ENCODE peak calls at places on chromosomes 2 and 18, in five cellular contexts. C, S, N, D and I are unnamed samples.

GRCh38 chr2:109098921-109099273 is 30.1 kb upstream of the SH3RF3 start:
- DNase-seq in S (no peak), N (peak; percentile 1), D (no peak), C (no peak), I (no peak)

GRCh38 chr2:72781500-72781899 is 44.3 kb downstream of the EXOC6B start:
- DNase-seq in C (no peak), D (no peak), S (no peak), N (no peak), I (no peak)

GRCh38 chr2:232667989-232668583 is 29.0 kb upstream of the GIGYF2 start:
- DNase-seq in N (peak; percentile 79), C (no peak), D (no peak), S (no peak), I (no peak)

GRCh38 chr2:207401338-207401737 is 128.4 kb upstream of the CREB1 start:
- DNase-seq in C (no peak), S (no peak), N (no peak), D (no peak), I (no peak)

GRCh38 chr2:191691016-191691725 is 13.2 kb downstream of the NABP1 start:
- DNase-seq in D (no peak), N (peak; percentile 58), C (peak; percentile 42), S (no peak), I (peak; percentile 86)

GRCh38 chr18:8359481-8359880 is 249.8 kb upstream of the RAB12 start:
- DNase-seq in N (no peak), C (no peak), S (no peak), D (no peak), I (no peak)

GRCh38 chr2:64114063-64114911 is 29.9 kb downstream of the PELI1 start:
- DNase-seq in D (no peak), C (no peak), N (no peak), S (no peak), I (no peak)

GRCh38 chr2:121085801-121086200 is 199.2 kb downstream of the TFCP2L1 start:
- DNase-seq in D (no peak), N (peak; percentile 42), C (no peak), S (no peak), I (no peak)

GRCh38 chr18:4549164-4549920 is 94.2 kb upstream of the DLGAP1 start:
- DNase-seq in C (no peak), D (no peak), S (no peak), N (no peak), I (no peak)

GRCh38 chr18:49123431-49123830 is 172.7 kb upstream of the SMAD7 start:
- DNase-seq in C (no peak), D (no peak), S (no peak), N (no peak), I (no peak)

GRCh38 chr2:98907966-98908905 is 27.8 kb downstream of the CRACDL start:
- DNase-seq in D (no peak), C (no peak), S (no peak), N (no peak), I (no peak)

GRCh38 chr2:218343591-218343990 is 13.1 kb upstream of the CATIP start:
- DNase-seq in N (no peak), D (peak; percentile 67), S (no peak), C (no peak), I (no peak)

GRCh38 chr2:49002750-49003149 is 151.6 kb downstream of the FSHR start:
- DNase-seq in S (no peak), D (no peak), C (no peak), N (no peak), I (no peak)

GRCh38 chr2:75327334-75327733 is 128.0 kb upstream of the TACR1 start:
- DNase-seq in D (no peak), C (no peak), S (no peak), N (no peak), I (no peak)

GRCh38 chr2:121665504-121665903 is 16.2 kb upstream of the CLASP1 start:
- DNase-seq in C (no peak), S (no peak), N (no peak), D (no peak), I (no peak)

GRCh38 chr2:11286749-11287148 is 57.7 kb downstream of the ROCK2 start:
- DNase-seq in S (no peak), D (no peak), N (no peak), C (no peak), I (no peak)

GRCh38 chr2:144619760-144620159 is 99.8 kb upstream of the ZEB2 start:
- DNase-seq in C (no peak), S (no peak), N (no peak), D (no peak), I (no peak)

GRCh38 chr2:165889761-165890242 is 63.8 kb downstream of the TTC21B start:
- DNase-seq in N (no peak), S (no peak), D (no peak), C (no peak), I (no peak)

GRCh38 chr2:179467111-179467510 is 202.5 kb upstream of the SESTD1 start:
- DNase-seq in D (no peak), N (no peak), C (no peak), S (no peak), I (no peak)

GRCh38 chr2:69375494-69376353 is 11.3 kb downstream of the GFPT1 start:
- DNase-seq in D (no peak), S (no peak), C (no peak), N (no peak), I (peak; percentile 75)

GRCh38 chr2:197890160-197890559 is 85.8 kb downstream of the PLCL1 start:
- DNase-seq in D (no peak), N (no peak), C (peak; percentile 32), S (no peak), I (no peak)

GRCh38 chr2:201126308-201127127 is 10.6 kb downstream of the CFLAR start:
- DNase-seq in S (no peak), C (no peak), D (no peak), N (no peak), I (peak; percentile 66)

GRCh38 chr2:201120500-201120899 is 4.5 kb downstream of the CFLAR start:
- DNase-seq in S (no peak), N (no peak), C (no peak), D (no peak), I (no peak)

GRCh38 chr2:201118121-201118956 is 2.4 kb downstream of the CFLAR start:
- DNase-seq in S (peak; percentile 92), D (peak; percentile 43), N (peak; percentile 94), C (peak; percentile 85), I (peak; percentile 89)

GRCh38 chr2:201118957-201119848 is 3.2 kb downstream of the CFLAR start:
- DNase-seq in S (no peak), N (no peak), C (no peak), D (no peak), I (peak; percentile 87)

DNA sequence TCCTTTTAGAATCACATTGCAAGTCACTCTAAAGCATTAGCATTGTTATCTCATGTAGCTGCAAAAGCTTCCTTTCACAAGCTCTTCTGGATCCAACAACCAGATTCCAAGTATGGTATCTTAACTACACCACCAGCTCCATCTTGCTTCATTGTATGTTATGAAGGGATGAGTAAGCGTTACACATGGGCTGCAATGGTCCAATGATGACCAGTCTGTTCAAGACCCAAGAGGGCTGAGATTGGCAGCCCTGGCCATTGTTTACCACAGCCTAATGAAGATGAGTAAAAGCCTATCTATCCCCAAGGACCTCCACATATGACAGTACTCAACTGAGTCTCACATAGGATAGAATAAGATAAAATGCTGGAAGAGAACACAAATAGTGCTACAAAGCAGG is 6.3 kb downstream of the CFLAR start:
- DNase-seq in C (no peak), N (no peak), S (no peak), D (no peak), I (peak; percentile 45)
- TF ChIP-seq POLR2A in C (no peak), N (no peak), S (no peak), D (no peak), I (peak; percentile 52)

GRCh38 chr2:237692601-237693079 is 65.3 kb downstream of the LRRFIP1 start:
- DNase-seq in S (no peak), C (peak; percentile 63), D (no peak), N (no peak), I (peak; percentile 61)
- TF ChIP-seq POLR2A in S (no peak), C (no peak), D (no peak), N (no peak), I (no peak)

GRCh38 chr2:230863442-230864121 is 1.2 kb upstream of the ITM2C start:
- DNase-seq in N (no peak), S (no peak), C (no peak), D (no peak), I (no peak)

GRCh38 chr2:230865324-230865765 is 603 bp downstream of the ITM2C start:
- DNase-seq in D (no peak), N (no peak), C (no peak), S (no peak), I (no peak)

GRCh38 chr2:230864122-230864604 is 579 bp upstream of the ITM2C start:
- DNase-seq in C (no peak), D (no peak), S (no peak), N (no peak), I (no peak)

GRCh38 chr2:230865766-230866703 is 1.3 kb downstream of the ITM2C start:
- DNase-seq in N (peak; percentile 53), S (peak; percentile 34), C (no peak), D (no peak), I (no peak)

GRCh38 chr2:230864605-230865323 is at the start of gene ITM2C:
- DNase-seq in S (peak; percentile 72), C (peak; percentile 62), D (peak; percentile 85), N (peak; percentile 61), I (peak; percentile 69)
- TF ChIP-seq POLR2A in S (no peak), C (no peak), D (peak; percentile 74), N (peak; percentile 48), I (no peak)

DNA sequence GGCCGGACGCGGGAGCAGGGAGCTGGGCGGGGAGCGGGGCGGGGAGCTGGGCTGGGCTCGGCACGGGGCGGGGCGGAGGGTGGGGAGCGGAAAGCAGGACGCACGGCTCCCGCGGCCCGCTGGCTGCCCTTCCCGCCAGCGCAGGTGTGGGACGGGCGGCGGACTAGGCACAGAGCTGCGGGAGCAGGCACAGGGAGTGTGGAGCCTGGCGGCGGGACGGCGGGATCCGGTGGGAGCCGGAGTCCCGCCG is at the start of gene IMPA2:
- DNase-seq in C (no peak), D (no peak), N (no peak), S (no peak), I (no peak)
- TF ChIP-seq POLR2A in C (peak; percentile 54), D (peak; percentile 58), N (peak; percentile 79), S (peak; percentile 88), I (no peak)

DNA sequence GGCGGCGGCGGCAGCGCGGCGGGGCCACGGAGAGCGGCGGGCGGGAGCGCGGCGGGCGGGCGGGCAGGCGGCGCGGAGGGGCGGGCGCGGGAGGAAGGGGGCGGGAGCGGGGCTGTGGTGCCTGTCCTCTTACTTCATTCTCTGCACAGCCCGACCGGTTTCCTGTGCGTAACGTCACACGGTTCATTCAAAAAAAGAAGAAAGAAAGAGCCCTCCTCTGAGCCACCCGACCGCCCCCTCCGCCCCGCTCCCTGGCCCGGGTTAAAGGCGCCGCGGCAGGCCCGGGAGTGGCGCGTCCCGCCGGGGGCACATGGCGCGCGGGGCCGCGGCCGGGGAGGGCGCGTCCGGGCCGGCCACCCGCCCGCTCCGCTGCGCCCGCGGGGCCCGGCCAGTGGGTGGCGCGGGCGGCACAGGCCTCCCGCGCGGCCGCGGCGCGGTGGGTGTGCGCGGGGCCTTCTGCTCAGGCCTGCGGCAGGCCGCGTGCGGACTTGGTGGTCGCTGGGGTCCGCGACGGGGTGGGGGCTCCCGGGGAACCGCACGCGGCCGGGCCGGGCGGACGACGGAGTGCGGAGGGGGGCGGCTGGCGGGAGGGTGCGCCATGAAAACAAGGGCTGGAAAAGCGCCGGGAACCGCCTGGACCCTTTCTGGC is 596 bp upstream of the BCL2 start:
- DNase-seq in D (peak; percentile 60), N (peak; percentile 83), S (peak; percentile 86), C (peak; percentile 82), I (peak; percentile 89)
- TF ChIP-seq POLR2A in D (no peak), N (no peak), S (no peak), C (no peak), I (no peak)